ENCODE peak calls at places on chromosomes 16 and 17, in six cellular contexts. J is cardiac fibroblast, T is NCI-H2081 treated with DMSO at 0.1 percent for 48 hours, Z is upper lobe of right lung, R is COLO829, Q is adrenal gland. V is an unnamed sample.

GRCh38 chr16:47978491-47979490 is 177.0 kb downstream of the ABCC12 start:
- DNase-seq in R (no peak), J (no peak), T (no peak), Q (no peak), Z (no peak), V (no peak)

GRCh38 chr16:83956336-83957289 is 3.6 kb downstream of the OSGIN1 start:
- DNase-seq in Z (peak), Q (peak), T (no peak), R (peak), J (peak), V (peak)

GRCh38 chr17:19374136-19374535 is 4.2 kb upstream of the MAPK7 start:
- DNase-seq in Z (no peak), J (no peak), R (no peak), Q (no peak), T (no peak), V (no peak)

GRCh38 chr17:6910987-6911603 is 79.6 kb upstream of the TEKT1 start:
- DNase-seq in Z (no peak), Q (no peak), T (no peak), J (peak), R (peak), V (no peak)

GRCh38 chr17:2262146-2262587 is 41.4 kb downstream of the SMG6 start:
- DNase-seq in T (no peak), Z (no peak), J (peak), Q (peak), R (no peak), V (no peak)

GRCh38 chr17:8823279-8823678 is 24.1 kb upstream of the MFSD6L start:
- DNase-seq in Z (no peak), R (no peak), T (no peak), Q (no peak), J (no peak), V (no peak)

GRCh38 chr17:29112780-29113295 is 67.4 kb downstream of the MYO18A start:
- DNase-seq in Q (no peak), T (no peak), Z (no peak), R (no peak), J (peak), V (no peak)

GRCh38 chr16:89330177-89330856 is 112.8 kb downstream of the ZNF778 start:
- DNase-seq in Z (peak), R (no peak), J (no peak), T (no peak), Q (no peak), V (peak)

GRCh38 chr16:11871193-11871592 is 19.9 kb upstream of the RSL1D1 start:
- DNase-seq in Q (no peak), T (no peak), R (no peak), Z (peak), J (peak), V (no peak)

GRCh38 chr17:37088459-37088858 is 139.7 kb downstream of the AATF start:
- DNase-seq in Z (no peak), J (no peak), Q (no peak), R (peak), T (no peak), V (no peak)

GRCh38 chr16:54289242-54290051 is 2.9 kb upstream of the IRX3 start:
- DNase-seq in Q (no peak), R (no peak), T (no peak), Z (no peak), J (no peak), V (peak)

GRCh38 chr16:61128545-61129323 is 907.5 kb downstream of the CDH8 start:
- DNase-seq in Q (no peak), T (no peak), Z (peak), R (no peak), J (no peak), V (peak)

GRCh38 chr17:30915833-30916611 is 5.7 kb upstream of the ADAP2 start:
- DNase-seq in Z (no peak), T (no peak), Q (no peak), J (no peak), R (no peak), V (no peak)

GRCh38 chr17:72422505-72423285 is 301.9 kb downstream of the SOX9 start:
- DNase-seq in J (peak), Q (peak), Z (no peak), R (no peak), T (no peak), V (peak)

GRCh38 chr16:424033-424622 is 1.3 kb upstream of the RAB11FIP3 start:
- DNase-seq in R (peak), J (peak), T (no peak), Q (peak), Z (no peak), V (no peak)

GRCh38 chr17:76368545-76368944 is 14.8 kb upstream of the PRPSAP1 start:
- DNase-seq in Q (no peak), R (no peak), T (no peak), J (no peak), Z (no peak), V (no peak)

GRCh38 chr17:49830605-49831004 is 17.3 kb downstream of the TAC4 start:
- DNase-seq in R (no peak), Z (no peak), J (no peak), Q (no peak), T (no peak), V (no peak)

GRCh38 chr17:46982577-46982976 is 3.5 kb upstream of the RPRML start:
- DNase-seq in Q (no peak), T (no peak), Z (no peak), R (no peak), J (no peak), V (peak)

GRCh38 chr17:1058423-1059130 is 61.6 kb downstream of the TIMM22 start:
- DNase-seq in J (peak), T (no peak), Z (peak), Q (peak), R (no peak), V (peak)

V was measured in kidney.